ENCODE peak calls at places on chromosomes 12 and 14, in four cellular contexts. A is K562, K is Panc1, H is HepG2. I is an unnamed sample.

GRCh38 chr14:61528591-61529021 is 166.7 kb upstream of the HIF1A start:
- DNase-seq in H (no peak), K (no peak), A (no peak), I (no peak)

GRCh38 chr12:64609543-64610091 is 678 bp upstream of the RASSF3 start:
- DNase-seq in H (no peak), K (no peak), A (peak), I (no peak)

GRCh38 chr14:100193417-100194357 is 34.2 kb upstream of the DEGS2 start:
- DNase-seq in A (peak), K (no peak), H (peak), I (no peak)

GRCh38 chr12:122845865-122846621 is 10.8 kb downstream of the HIP1R start:
- DNase-seq in A (no peak), K (no peak), H (no peak), I (no peak)

GRCh38 chr12:52614381-52615207 is 3.8 kb downstream of the KRT73 start:
- DNase-seq in H (no peak), K (no peak), A (no peak), I (no peak)

GRCh38 chr12:98446716-98447115 is 68.7 kb upstream of the TMPO start:
- DNase-seq in H (no peak), A (no peak), K (no peak), I (no peak)

GRCh38 chr12:46108721-46109120 is 118.3 kb upstream of the SCAF11 start:
- DNase-seq in H (no peak), A (no peak), K (no peak), I (no peak)

GRCh38 chr12:50706606-50707005 is 57.3 kb upstream of the ATF1 start:
- DNase-seq in H (no peak), A (no peak), K (no peak), I (no peak)

GRCh38 chr12:102297412-102297811 is 99.8 kb upstream of the PMCH start:
- DNase-seq in H (no peak), A (no peak), K (no peak), I (no peak)

GRCh38 chr14:88463318-88463717 is 77.9 kb downstream of the SPATA7 start:
- DNase-seq in A (peak), H (peak), K (no peak), I (peak)

DNA sequence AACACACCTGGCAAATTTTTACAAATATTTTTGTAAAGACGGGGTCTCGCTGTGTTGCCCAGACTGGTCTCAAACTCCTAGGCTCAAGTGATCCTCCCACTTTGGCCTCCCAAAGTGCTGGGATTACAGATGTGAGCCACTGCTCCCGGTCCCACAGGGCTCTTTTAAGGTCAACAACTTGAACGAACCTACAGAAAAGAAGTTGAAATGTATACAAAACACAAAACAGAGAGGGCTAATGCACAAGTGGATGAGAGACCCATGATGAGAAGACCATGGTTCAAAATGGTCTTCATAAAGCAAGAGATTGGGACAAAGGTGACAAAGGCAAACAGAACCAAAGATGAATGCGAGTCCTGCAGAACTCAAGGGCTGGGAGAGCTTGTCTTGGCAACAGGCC is 91.4 kb downstream of the CALM1 start:
- DNase-seq in H (no peak), A (no peak), K (no peak), I (no peak)
- H3K27ac ChIP-seq in H (no peak), A (no peak), K (no peak), I (no peak)

GRCh38 chr14:54126947-54127346 is 170.3 kb upstream of the BMP4 start:
- DNase-seq in K (no peak), H (no peak), A (no peak), I (no peak)
- TF ChIP-seq POLR2AphosphoS5 in K (no peak), H (no peak), A (no peak), I (no peak)

DNA sequence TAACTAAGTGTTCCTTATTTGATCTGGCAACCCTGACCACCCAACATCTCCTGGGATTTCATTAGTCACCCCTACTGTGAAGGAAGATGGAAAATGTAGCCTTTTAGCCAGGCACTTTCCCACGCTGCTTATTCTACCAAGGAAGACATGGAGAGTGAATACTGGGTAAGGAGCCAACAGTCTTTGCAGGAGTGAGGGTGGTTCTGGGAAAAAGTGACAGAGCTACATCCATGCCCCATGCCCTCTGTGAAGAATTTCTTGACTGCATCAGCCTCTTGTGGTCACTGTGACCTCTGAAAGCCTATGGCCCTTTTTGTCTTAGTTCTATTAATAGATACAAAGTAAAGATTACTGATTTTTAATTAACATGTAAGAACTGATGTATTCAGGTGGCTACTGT is 196.0 kb upstream of the EEA1 start:
- DNase-seq in A (no peak), H (no peak), K (no peak), I (no peak)
- TF ChIP-seq TCF7L2 in A (no peak), H (no peak), K (no peak), I (no peak)

DNA sequence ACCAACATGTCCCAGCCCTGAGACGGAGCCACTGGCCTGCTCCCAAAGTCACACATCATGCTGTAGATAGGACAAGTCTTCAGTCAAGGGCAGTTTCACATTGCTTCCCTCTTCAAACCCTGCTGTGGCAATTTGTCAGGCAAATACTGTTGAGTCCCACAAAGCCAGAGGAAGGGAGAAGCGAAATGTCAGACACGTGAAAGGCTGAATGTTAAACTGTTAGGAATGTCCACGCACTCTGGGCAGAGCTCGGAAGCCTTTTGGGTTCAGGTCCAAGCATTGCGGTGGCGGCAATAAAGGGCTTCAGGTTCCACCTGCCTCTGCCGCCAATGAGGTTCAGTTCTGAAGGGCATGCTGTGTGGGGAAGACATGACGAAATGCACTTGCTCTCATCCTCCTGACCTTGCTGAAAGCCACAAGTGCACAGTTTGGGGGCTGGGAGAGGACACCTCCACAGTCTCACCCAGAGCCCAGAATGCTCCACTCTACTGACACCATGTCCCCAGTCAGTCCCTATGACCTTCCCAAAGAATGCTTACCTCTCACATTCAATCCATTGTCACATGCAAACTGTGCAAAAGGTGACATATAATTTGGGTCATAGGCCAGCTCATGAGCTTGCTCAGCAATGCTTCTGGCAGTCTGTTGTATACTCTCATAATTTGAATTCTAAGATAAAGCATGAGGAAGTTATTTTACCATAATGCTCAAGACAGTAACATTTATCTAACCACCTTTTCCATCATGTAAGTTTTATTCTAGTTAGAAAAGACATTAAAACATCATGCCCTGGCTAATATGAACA is 35.7 kb downstream of the RAD9B start:
- DNase-seq in H (no peak), K (no peak), A (no peak), I (no peak)
- H3K27ac ChIP-seq in H (no peak), K (no peak), A (no peak), I (no peak)

GRCh38 chr12:121580959-121581680 is at the start of gene KDM2B:
- DNase-seq in K (no peak), H (peak), A (peak), I (no peak)

GRCh38 chr12:121582583-121583333 is 1.9 kb upstream of the KDM2B start:
- DNase-seq in A (peak), K (no peak), H (peak), I (no peak)

GRCh38 chr12:121579190-121579791 is 1.5 kb downstream of the KDM2B start:
- DNase-seq in K (no peak), H (no peak), A (peak), I (no peak)

GRCh38 chr12:121579981-121580868 is 598 bp downstream of the KDM2B start:
- DNase-seq in H (peak), A (peak), K (no peak), I (no peak)

DNA sequence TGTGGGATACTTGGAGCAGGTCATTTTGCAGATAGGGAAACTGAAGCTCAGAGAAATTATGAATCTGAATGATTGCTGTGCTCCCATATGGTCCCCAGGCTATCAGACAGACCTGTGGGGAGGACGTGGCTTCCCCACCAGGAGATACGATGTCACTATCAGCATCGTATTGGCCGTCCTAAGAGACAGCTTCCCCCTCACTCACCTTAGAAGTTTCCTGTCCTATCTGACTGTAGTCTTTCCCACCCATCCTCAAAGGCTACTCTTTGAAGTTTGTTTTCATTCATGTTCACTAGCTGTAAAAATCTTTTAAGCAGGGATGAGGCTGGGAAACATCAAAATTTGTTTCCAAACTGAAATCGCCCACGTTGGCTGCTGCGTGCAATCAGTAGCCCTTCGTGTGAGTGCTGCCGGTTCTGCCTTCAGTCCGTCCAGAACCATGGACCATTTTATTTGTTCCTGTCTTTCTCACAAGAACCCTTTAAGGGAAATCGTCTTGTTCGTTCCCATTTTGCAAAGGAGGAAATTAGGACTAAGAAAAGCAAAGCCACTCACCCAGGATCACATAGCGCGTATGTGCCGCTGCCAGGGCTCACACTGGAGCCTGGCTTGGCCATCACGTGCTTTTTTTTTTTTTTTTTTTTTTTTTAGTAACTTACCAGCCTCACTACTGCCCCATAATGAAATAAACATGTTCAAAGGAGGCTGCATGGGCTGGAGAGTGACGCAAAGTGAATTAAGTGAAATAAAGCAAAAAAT is 1.0 kb upstream of the KDM2B start:
- DNase-seq in K (no peak), A (no peak), H (no peak), I (no peak)
- TF ChIP-seq POLR2AphosphoS5 in K (no peak), A (no peak), H (no peak), I (no peak)

DNA sequence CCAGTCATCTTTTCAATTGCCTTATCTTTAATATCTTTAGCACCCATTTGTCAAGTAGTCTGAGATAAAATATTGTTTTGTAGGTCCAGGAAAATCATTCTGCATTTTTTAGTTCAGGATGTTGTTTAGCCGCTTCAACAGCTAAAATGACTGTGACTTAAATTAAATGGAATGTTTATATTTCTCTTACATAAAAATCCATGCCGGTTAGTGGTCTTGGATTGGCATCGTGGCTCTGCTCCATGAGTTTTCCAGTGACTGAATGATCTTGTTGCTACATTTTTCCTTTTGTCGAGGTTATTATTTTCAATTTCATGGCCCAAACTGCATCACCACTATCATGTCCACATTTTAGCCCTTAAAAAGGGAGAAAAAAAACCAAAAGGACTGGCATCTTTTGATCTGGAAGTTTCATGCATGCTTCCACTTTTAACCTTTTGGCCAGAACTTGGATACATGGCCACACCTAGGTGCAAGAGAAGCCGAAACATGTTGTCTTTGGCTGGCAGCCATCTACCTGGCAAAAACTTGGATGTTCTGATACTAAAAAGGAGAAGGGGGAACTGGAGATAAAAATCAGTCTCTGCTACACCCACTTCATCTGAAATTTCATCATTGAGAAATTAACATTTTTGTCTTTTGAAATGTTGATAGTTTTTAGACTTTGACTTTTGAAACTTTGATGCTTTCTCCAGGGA is 142.4 kb downstream of the OTOGL start:
- DNase-seq in H (no peak), A (no peak), K (no peak), I (no peak)
- TF ChIP-seq TCF7L2 in H (no peak), A (no peak), K (no peak), I (no peak)

GRCh38 chr14:75984674-75985073 is 889 bp upstream of the IFT43 start:
- DNase-seq in A (no peak), K (no peak), H (peak), I (no peak)

GRCh38 chr14:75985618-75986438 is at the start of gene IFT43:
- DNase-seq in H (no peak), A (peak), K (no peak), I (peak)

GRCh38 chr14:75989134-75989533 is 3.6 kb downstream of the IFT43 start:
- DNase-seq in K (no peak), A (no peak), H (peak), I (no peak)

GRCh38 chr14:75987201-75987970 is 1.8 kb downstream of the IFT43 start:
- DNase-seq in A (no peak), H (no peak), K (no peak), I (no peak)

GRCh38 chr14:75986439-75986765 is 839 bp downstream of the IFT43 start:
- DNase-seq in K (no peak), A (no peak), H (no peak), I (no peak)
- H3K27ac ChIP-seq in K (peak), A (no peak), H (no peak), I (peak)

GRCh38 chr12:8692573-8692972 is 5.2 kb upstream of the RIMKLB start:
- DNase-seq in H (no peak), A (peak), K (no peak), I (no peak)
- TF ChIP-seq POLR2AphosphoS5 in H (no peak), A (no peak), K (no peak), I (no peak)

GRCh38 chr14:21066882-21067502 is 3.1 kb upstream of the ARHGEF40 start:
- DNase-seq in K (no peak), H (peak), A (peak), I (peak)
- TF ChIP-seq TCF7L2 in K (no peak), H (no peak), A (no peak), I (no peak)

GRCh38 chr14:91406982-91407381 is 10.6 kb downstream of the CCDC88C start:
- DNase-seq in K (no peak), H (no peak), A (no peak), I (no peak)

GRCh38 chr14:91403069-91403600 is 14.5 kb downstream of the CCDC88C start:
- DNase-seq in H (no peak), K (no peak), A (no peak), I (no peak)

GRCh38 chr14:91405724-91406435 is 11.7 kb downstream of the CCDC88C start:
- DNase-seq in K (no peak), A (no peak), H (no peak), I (no peak)

GRCh38 chr14:91405241-91405721 is 12.3 kb downstream of the CCDC88C start:
- DNase-seq in A (no peak), H (no peak), K (no peak), I (no peak)

DNA sequence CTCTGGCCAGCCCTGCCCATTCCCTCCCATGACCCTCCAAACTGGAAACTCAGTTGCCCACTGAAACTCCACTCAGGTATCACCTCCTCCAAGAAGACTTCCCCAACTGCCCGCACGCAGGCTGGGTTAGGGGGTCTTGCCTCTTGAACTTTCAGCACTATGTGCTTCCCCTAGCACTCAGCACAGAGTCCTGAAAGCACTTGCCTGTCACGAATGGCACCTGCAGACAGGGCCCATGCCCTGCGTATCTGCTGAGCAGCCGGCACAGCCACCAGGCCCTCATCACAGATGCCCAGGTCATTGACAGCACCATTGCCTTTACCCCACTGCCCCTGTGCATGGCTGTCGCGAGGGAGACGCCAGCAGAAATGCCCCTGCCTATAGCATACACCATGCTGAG is 11.2 kb downstream of the CCDC88C start:
- DNase-seq in K (no peak), A (no peak), H (no peak), I (no peak)
- H3K27ac ChIP-seq in K (no peak), A (no peak), H (no peak), I (no peak)